ENCODE peak calls at places on chromosomes 3 and 15, in six cellular contexts. D, W, P, S, E and C are unnamed samples.

GRCh38 chr15:77599899-77600298 is 32.8 kb downstream of the LINGO1 start:
- DNase-seq in E (no peak), W (no peak), S (no peak), P (no peak), D (peak), C (peak)

GRCh38 chr15:33587773-33588172 is 277.0 kb downstream of the RYR3 start:
- DNase-seq in S (no peak), W (no peak), P (no peak), D (peak), E (no peak), C (no peak)

GRCh38 chr15:80957976-80958375 is 31.6 kb downstream of the MESD start:
- DNase-seq in W (no peak), P (no peak), S (no peak), E (no peak), D (no peak), C (no peak)

GRCh38 chr3:128698211-128699011 is 27.6 kb upstream of the RAB7A start:
- DNase-seq in D (peak), W (peak), E (no peak), P (no peak), S (peak), C (peak)

GRCh38 chr15:41284425-41285177 is 47.8 kb downstream of the OIP5 start:
- DNase-seq in W (no peak), S (no peak), D (peak), E (no peak), P (peak), C (no peak)

GRCh38 chr15:73232771-73233170 is 136.0 kb downstream of the HCN4 start:
- DNase-seq in P (no peak), D (no peak), S (no peak), E (no peak), W (no peak), C (no peak)

GRCh38 chr3:131549340-131549739 is 46.6 kb upstream of the MRPL3 start:
- DNase-seq in S (peak), E (no peak), W (no peak), P (no peak), D (no peak), C (no peak)

GRCh38 chr3:36991923-36992805 is 767 bp downstream of the EPM2AIP1 start:
- DNase-seq in E (peak), P (peak), D (peak), W (no peak), S (no peak), C (no peak)

GRCh38 chr3:115100806-115101205 is 46.3 kb downstream of the ZBTB20 start:
- DNase-seq in S (no peak), P (no peak), W (no peak), D (peak), E (no peak), C (no peak)

GRCh38 chr15:92074646-92075045 is 221.1 kb downstream of the SLCO3A1 start:
- DNase-seq in E (no peak), P (no peak), D (no peak), S (no peak), W (no peak), C (no peak)

GRCh38 chr3:13194285-13195209 is 121.3 kb upstream of the IQSEC1 start:
- DNase-seq in D (no peak), P (no peak), E (no peak), W (no peak), S (peak), C (no peak)

GRCh38 chr3:188486126-188486525 is 332.2 kb downstream of the LPP start:
- DNase-seq in W (no peak), D (peak), E (no peak), P (no peak), S (no peak), C (no peak)

GRCh38 chr3:135581806-135582205 is 383.7 kb upstream of the PPP2R3A start:
- DNase-seq in E (no peak), S (no peak), D (no peak), P (no peak), W (no peak), C (no peak)

GRCh38 chr3:171420667-171421066 is 39.5 kb downstream of the TNIK start:
- DNase-seq in P (no peak), S (no peak), E (no peak), D (no peak), W (no peak), C (no peak)

GRCh38 chr3:101813817-101814440 is 34.9 kb downstream of the NXPE3 start:
- DNase-seq in S (peak), D (peak), W (no peak), P (no peak), E (no peak), C (no peak)

GRCh38 chr3:141845407-141846049 is 30.9 kb upstream of the ATP1B3 start:
- DNase-seq in P (no peak), E (no peak), D (no peak), W (no peak), S (peak), C (peak)

GRCh38 chr3:117454236-117454635 is 744.7 kb downstream of the TUSC7 start:
- DNase-seq in P (no peak), E (no peak), W (no peak), S (peak), D (no peak), C (no peak)

GRCh38 chr15:37134699-37135131 is 34.4 kb upstream of the MEIS2 start:
- DNase-seq in W (no peak), S (peak), D (peak), E (peak), P (no peak), C (no peak)

GRCh38 chr3:41961750-41962679 is at the start of gene ULK4:
- DNase-seq in S (peak), P (peak), D (peak), W (peak), E (peak), C (peak)

GRCh38 chr15:62802612-62803011 is 239.9 kb upstream of the TPM1 start:
- DNase-seq in S (no peak), E (no peak), D (no peak), P (no peak), W (no peak), C (no peak)